ENCODE peak calls at places on chromosomes 16 and 17, in eight cellular contexts. M, V, Y, Q, K, N, P and O are unnamed samples. For H3K27me3, the result is how much of the 10 kb centered on the place peaks cover.

GRCh38 chr16:19874816-19875546 is 9.7 kb downstream of the GPRC5B start:
- DNase-seq in Y (no peak), Q (no peak), P (no peak), N (no peak), V (no peak), M (no peak), K (no peak), O (no peak)

GRCh38 chr16:83802135-83802534 is 5.6 kb upstream of the HSBP1 start:
- DNase-seq in N (no peak), Y (no peak), K (no peak), V (no peak), P (no peak), M (no peak), Q (peak), O (no peak)

GRCh38 chr16:82675300-82675699 is 48.5 kb downstream of the CDH13 start:
- DNase-seq in Q (no peak), N (no peak), P (no peak), Y (no peak), K (no peak), V (no peak), M (no peak), O (no peak)

GRCh38 chr16:24723663-24724062 is 5.8 kb upstream of the TNRC6A start:
- DNase-seq in Y (no peak), Q (no peak), K (no peak), V (no peak), M (no peak), P (no peak), N (no peak), O (no peak)

GRCh38 chr17:69047368-69048263 is 13.1 kb downstream of the ABCA9 start:
- DNase-seq in N (no peak), V (no peak), P (peak), Y (no peak), M (peak), Q (peak), K (peak), O (peak)

GRCh38 chr17:57612202-57613071 is 132.7 kb downstream of the CCDC182 start:
- DNase-seq in P (no peak), Q (no peak), Y (no peak), N (no peak), K (no peak), V (peak), M (no peak), O (no peak)

GRCh38 chr17:32755045-32755805 is 121.7 kb downstream of the MYO1D start:
- DNase-seq in M (no peak), P (no peak), Y (no peak), Q (peak), V (peak), N (peak), K (no peak), O (no peak)

GRCh38 chr16:29848420-29849297 is 14.4 kb downstream of the CDIPT start:
- DNase-seq in V (peak), Q (peak), Y (peak), N (peak), P (peak), M (peak), K (peak), O (no peak)

GRCh38 chr16:69579783-69580182 is 14.0 kb downstream of the NFAT5 start:
- DNase-seq in M (no peak), P (no peak), Y (no peak), N (no peak), V (no peak), Q (no peak), K (no peak), O (no peak)

GRCh38 chr17:81931557-81932332 is 4.2 kb upstream of the MAFG start:
- DNase-seq in N (no peak), V (no peak), M (no peak), Y (no peak), Q (no peak), P (no peak), K (no peak), O (no peak)

GRCh38 chr17:48719642-48720262 is 2.6 kb downstream of the PRAC1 start:
- DNase-seq in K (no peak), P (no peak), N (no peak), V (peak), Q (no peak), M (no peak), Y (peak), O (no peak)

GRCh38 chr16:48950184-48950583 is 331.5 kb downstream of the CBLN1 start:
- DNase-seq in M (no peak), Q (no peak), N (no peak), V (no peak), P (no peak), K (no peak), Y (no peak), O (no peak)

GRCh38 chr16:12060751-12061150 is 84.2 kb downstream of the SNX29 start:
- DNase-seq in K (no peak), N (no peak), Q (no peak), P (no peak), V (no peak), M (no peak), Y (no peak), O (no peak)

GRCh38 chr17:52410781-52411180 is 252.3 kb upstream of the CA10 start:
- DNase-seq in N (no peak), Y (no peak), M (no peak), Q (no peak), K (no peak), V (no peak), P (no peak), O (no peak)

GRCh38 chr16:84753412-84754325 is 53.9 kb downstream of the USP10 start:
- DNase-seq in P (no peak), Y (no peak), Q (no peak), K (no peak), N (no peak), M (no peak), V (no peak), O (no peak)

DNA sequence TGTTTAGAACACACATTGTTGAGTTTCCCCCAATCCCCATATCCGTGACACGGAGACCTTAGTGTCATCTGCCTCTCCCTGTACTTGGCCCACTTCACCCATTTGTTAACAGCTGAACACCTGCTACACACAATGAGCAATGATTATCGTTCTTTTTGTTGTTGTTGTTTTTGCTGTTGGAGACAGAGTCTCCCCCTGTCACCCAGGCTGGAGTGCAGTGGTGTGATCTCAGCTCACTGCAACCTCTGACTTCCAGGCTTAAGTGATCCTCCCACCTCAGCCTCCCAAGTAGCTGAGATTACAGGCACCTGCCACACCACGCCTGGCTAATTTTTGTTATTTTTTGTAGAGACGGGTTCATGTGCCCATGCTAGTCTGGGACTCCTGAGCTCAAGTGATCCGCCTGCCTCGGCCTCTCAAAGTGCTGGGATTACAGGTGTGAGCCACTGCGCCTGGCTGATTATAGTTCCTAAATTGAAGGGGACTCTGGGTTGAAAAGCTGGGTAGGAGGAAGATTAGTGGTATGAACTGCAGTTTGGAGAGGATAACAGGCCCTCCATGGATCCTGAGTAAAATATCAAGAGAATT is 21.6 kb downstream of the NDE1 start:
- DNase-seq in M (no peak), K (no peak), P (no peak), V (no peak), Y (no peak), N (no peak), Q (no peak), O (no peak)
- H3K27ac ChIP-seq in M (no peak), K (peak), P (peak), V (no peak), Y (no peak), N (no peak), Q (no peak), O (peak)

DNA sequence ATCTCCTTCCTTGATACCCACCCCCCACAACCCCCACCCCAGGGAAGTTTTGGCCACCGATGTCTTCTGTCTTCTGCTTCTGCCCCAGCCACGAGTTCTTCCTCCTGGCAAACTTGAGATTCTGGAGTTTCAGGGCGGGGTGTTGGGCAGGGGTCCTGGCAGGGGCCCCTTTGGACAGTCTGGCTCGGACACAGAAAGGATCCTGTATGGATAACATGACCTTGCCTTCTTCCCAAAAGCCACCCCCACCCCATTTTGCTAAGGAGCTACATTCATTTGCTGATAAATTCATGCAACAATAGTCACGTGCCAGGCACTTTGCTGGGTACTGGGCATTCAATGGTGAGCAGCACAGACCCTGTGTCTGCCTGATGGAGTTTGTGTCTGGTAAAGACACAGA is 5.9 kb upstream of the COL1A1 start:
- DNase-seq in N (no peak), P (no peak), Y (no peak), M (no peak), Q (no peak), K (no peak), V (no peak), O (no peak)
- H3K27me3 ChIP-seq in N (under half), P (under half), Y (under half), M (under half), Q (under half), K (under half), V (under half), O (under half)

DNA sequence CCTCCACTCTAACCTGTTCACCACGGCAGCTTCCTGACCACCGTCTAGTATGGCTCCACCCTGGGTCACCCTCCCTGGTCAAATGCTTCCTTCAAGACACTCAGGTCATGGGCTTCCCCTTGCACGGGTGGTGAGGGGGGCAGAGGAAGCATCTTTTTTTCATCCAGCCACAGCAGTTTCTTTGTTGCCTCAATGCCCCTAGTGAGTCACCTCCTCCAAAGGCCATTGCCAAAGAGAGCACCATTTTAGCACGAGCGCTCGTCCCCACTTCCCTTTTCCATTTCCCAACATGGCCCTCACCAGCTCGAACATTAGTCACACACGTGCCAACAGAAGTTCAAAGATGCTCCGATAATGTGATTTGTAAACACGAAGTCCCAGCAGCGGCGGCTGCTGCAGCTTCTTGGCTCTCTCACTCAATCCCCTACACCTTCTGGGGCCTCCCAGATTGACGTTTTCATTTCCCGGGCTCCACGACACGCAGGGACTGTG is 134.6 kb downstream of the GAS7 start:
- DNase-seq in Q (peak), K (peak), V (no peak), Y (no peak), N (no peak), M (no peak), P (peak), O (peak)
- H3K27ac ChIP-seq in Q (no peak), K (no peak), V (no peak), Y (no peak), N (no peak), M (peak), P (peak), O (no peak)

GRCh38 chr17:42179335-42179734 is 1.6 kb downstream of the KCNH4 start:
- DNase-seq in M (no peak), K (no peak), Q (no peak), N (no peak), Y (no peak), V (no peak), P (no peak), O (no peak)
- H3K27me3 ChIP-seq in M (under half), K (under half), Q (half or more), N (under half), Y (under half), V (half or more), P (under half), O (under half)

GRCh38 chr16:88533945-88534641 is 36.1 kb upstream of the ZC3H18 start:
- DNase-seq in Y (peak), M (no peak), V (peak), N (peak), K (peak), Q (peak), P (peak), O (no peak)

GRCh38 chr16:88535181-88535856 is 34.9 kb upstream of the ZC3H18 start:
- DNase-seq in V (no peak), P (no peak), M (no peak), K (no peak), Y (no peak), Q (no peak), N (no peak), O (no peak)

GRCh38 chr16:88535857-88536222 is 34.4 kb upstream of the ZC3H18 start:
- DNase-seq in Q (no peak), M (no peak), Y (no peak), V (no peak), N (no peak), K (no peak), P (no peak), O (no peak)

GRCh38 chr16:88533381-88533831 is 36.8 kb upstream of the ZC3H18 start:
- DNase-seq in P (no peak), N (no peak), V (no peak), Q (peak), K (no peak), Y (no peak), M (no peak), O (no peak)

DNA sequence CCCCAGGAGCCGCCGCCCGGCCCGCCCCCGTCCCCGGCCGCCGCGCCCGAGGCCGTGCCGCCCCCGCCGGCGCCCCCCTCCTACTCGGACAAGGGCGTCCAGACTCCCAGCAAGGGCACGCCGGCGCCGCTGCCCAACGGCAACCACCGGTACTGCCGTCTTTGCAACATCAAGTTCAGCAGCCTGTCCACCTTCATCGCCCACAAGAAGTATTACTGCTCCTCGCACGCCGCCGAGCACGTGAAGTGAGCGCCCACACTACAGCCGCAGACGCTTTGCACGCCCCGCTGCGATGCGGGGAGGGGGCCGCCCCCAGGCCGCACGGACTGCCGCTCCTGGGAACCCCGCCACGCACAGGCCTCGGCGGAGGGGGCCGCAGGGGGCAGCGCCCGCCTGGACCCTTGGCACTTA is 35.5 kb upstream of the ZC3H18 start:
- DNase-seq in Y (no peak), K (no peak), V (peak), M (no peak), Q (peak), N (peak), P (no peak), O (no peak)
- H3K27ac ChIP-seq in Y (no peak), K (no peak), V (no peak), M (no peak), Q (peak), N (peak), P (no peak), O (no peak)